ENCODE peak calls at places on chromosomes 1 and 21, in five cellular contexts. B is IMR-90, H is H1, Y is neuronal stem cell, Q is H9. V is an unnamed sample.
A peak's percentile ranks its signal among the peaks of the same experiment; 100 is the strongest.

GRCh38 chr1:158121604-158122254 is 59.0 kb upstream of the CD1D start:
- DNase-seq in B (peak; percentile 46), Q (peak; percentile 79), H (no peak), Y (peak; percentile 53), V (peak; percentile 33)

GRCh38 chr1:117567976-117568375 is 37.9 kb upstream of the TENT5C start:
- DNase-seq in B (no peak), Q (no peak), H (no peak), Y (no peak), V (no peak)

GRCh38 chr1:31870086-31870736 is 54.4 kb upstream of the SPOCD1 start:
- DNase-seq in Y (no peak), H (no peak), B (no peak), Q (no peak), V (no peak)

GRCh38 chr21:37542512-37542911 is 175.9 kb downstream of the DYRK1A start:
- DNase-seq in Q (no peak), H (no peak), Y (no peak), B (no peak), V (no peak)

GRCh38 chr21:46229133-46229922 is 754 bp upstream of the LSS start:
- DNase-seq in B (no peak), H (peak; percentile 10), Y (peak; percentile 74), Q (no peak), V (no peak)

GRCh38 chr1:10899490-10900264 is 103.2 kb upstream of the CASZ1 start:
- DNase-seq in Y (no peak), Q (no peak), B (no peak), H (no peak), V (no peak)

GRCh38 chr1:115308969-115309368 is 29.1 kb downstream of the NGF start:
- DNase-seq in B (no peak), H (no peak), Q (no peak), Y (no peak), V (no peak)

GRCh38 chr1:22364764-22365163 is 86.9 kb upstream of the ZBTB40 start:
- DNase-seq in H (no peak), B (no peak), Q (peak; percentile 65), Y (no peak), V (no peak)

GRCh38 chr1:234921266-234922062 is 207.2 kb downstream of the TOMM20 start:
- DNase-seq in Y (no peak), B (peak; percentile 70), Q (no peak), H (no peak), V (peak; percentile 79)

GRCh38 chr1:225848044-225848955 is 33.9 kb downstream of the TMEM63A start:
- DNase-seq in Y (no peak), H (no peak), B (peak; percentile 56), Q (peak; percentile 27), V (no peak)

GRCh38 chr1:154856049-154856448 is 14.0 kb downstream of the KCNN3 start:
- DNase-seq in H (no peak), B (no peak), Q (no peak), Y (no peak), V (no peak)

GRCh38 chr1:42904437-42904836 is 54.2 kb downstream of the SLC2A1 start:
- DNase-seq in B (no peak), Y (no peak), Q (no peak), H (no peak), V (no peak)

GRCh38 chr21:46291561-46291960 is 5.4 kb downstream of the YBEY start:
- DNase-seq in Y (no peak), Q (no peak), H (no peak), B (no peak), V (no peak)

GRCh38 chr21:42097274-42097673 is 26.2 kb downstream of the UMODL1 start:
- DNase-seq in Y (no peak), Q (no peak), H (no peak), B (peak; percentile 16), V (peak; percentile 65)

GRCh38 chr1:228377664-228378452 is 28.8 kb downstream of the TRIM11 start:
- DNase-seq in Y (no peak), Q (no peak), H (no peak), B (no peak), V (no peak)

GRCh38 chr1:169711469-169712308 is at the start of gene SELL:
- DNase-seq in Q (peak; percentile 70), H (peak; percentile 15), B (peak; percentile 68), Y (peak; percentile 33), V (peak; percentile 76)

GRCh38 chr1:64745986-64746940 is 1.4 kb downstream of the RAVER2 start:
- DNase-seq in H (no peak), B (peak; percentile 35), Y (no peak), Q (no peak), V (no peak)

GRCh38 chr1:214558002-214558770 is 6.8 kb upstream of the PTPN14 start:
- DNase-seq in B (peak; percentile 91), Q (no peak), Y (no peak), H (no peak), V (peak; percentile 86)

GRCh38 chr1:68890736-68891135 is 393.9 kb upstream of the DEPDC1 start:
- DNase-seq in Q (no peak), Y (no peak), H (no peak), B (no peak), V (no peak)

GRCh38 chr1:53525595-53525994 is 66.4 kb downstream of the DMRTB1 start:
- DNase-seq in Q (peak; percentile 69), H (no peak), Y (no peak), B (no peak), V (no peak)

GRCh38 chr1:75970631-75971030 is 38.4 kb upstream of the ASB17 start:
- DNase-seq in B (peak; percentile 7), Y (no peak), H (no peak), Q (no peak), V (no peak)

GRCh38 chr1:3226664-3227371 is 157.8 kb downstream of the PRDM16 start:
- DNase-seq in B (no peak), Q (no peak), H (no peak), Y (no peak), V (no peak)

GRCh38 chr21:27513825-27514224 is 546.9 kb upstream of the ADAMTS5 start:
- DNase-seq in Y (no peak), B (no peak), H (no peak), Q (no peak), V (no peak)

GRCh38 chr1:36831171-36831810 is 203.0 kb downstream of the GRIK3 start:
- DNase-seq in H (no peak), B (no peak), Y (no peak), Q (no peak), V (no peak)

GRCh38 chr1:119298687-119299086 is 69.9 kb upstream of the HAO2 start:
- DNase-seq in H (no peak), B (peak; percentile 4), Y (no peak), Q (no peak), V (no peak)

GRCh38 chr1:7989762-7990428 is 28.4 kb downstream of the PARK7 start:
- DNase-seq in Q (no peak), H (no peak), Y (no peak), B (no peak), V (no peak)

GRCh38 chr1:107941123-107941522 is 23.9 kb downstream of the VAV3 start:
- DNase-seq in Q (no peak), B (no peak), H (no peak), Y (no peak), V (peak; percentile 40)

GRCh38 chr1:32894019-32894600 is 7.1 kb downstream of the TMEM54 start:
- DNase-seq in Q (no peak), Y (no peak), B (no peak), H (no peak), V (no peak)

GRCh38 chr1:227299238-227299637 is 19.1 kb downstream of the CDC42BPA start:
- DNase-seq in H (no peak), Y (no peak), Q (no peak), B (peak; percentile 61), V (peak; percentile 52)

GRCh38 chr1:154386643-154387352 is 18.3 kb upstream of the IL6R start:
- DNase-seq in H (no peak), Y (no peak), Q (no peak), B (no peak), V (no peak)

GRCh38 chr1:41743361-41743760 is 175.4 kb downstream of the HIVEP3 start:
- DNase-seq in H (no peak), B (peak; percentile 88), Q (no peak), Y (no peak), V (no peak)

GRCh38 chr1:176656257-176656995 is 193.5 kb downstream of the PAPPA2 start:
- DNase-seq in B (peak; percentile 67), Q (no peak), H (no peak), Y (peak; percentile 21), V (peak; percentile 71)

GRCh38 chr21:16563795-16564194 is 834.0 kb downstream of the USP25 start:
- DNase-seq in H (peak; percentile 66), Y (peak; percentile 43), B (no peak), Q (peak; percentile 69), V (no peak)

GRCh38 chr1:9866836-9867235 is 43.1 kb upstream of the CLSTN1 start:
- DNase-seq in H (no peak), B (no peak), Q (no peak), Y (no peak), V (no peak)

GRCh38 chr1:174883361-174883760 is 116.4 kb upstream of the CACYBP start:
- DNase-seq in B (peak; percentile 46), H (no peak), Q (no peak), Y (no peak), V (peak; percentile 22)

GRCh38 chr21:36379236-36379635 is 6.0 kb upstream of the CHAF1B start:
- DNase-seq in B (no peak), Y (no peak), H (no peak), Q (no peak), V (peak; percentile 12)

GRCh38 chr1:91273875-91274274 is 130.8 kb downstream of the HFM1 start:
- DNase-seq in B (no peak), H (no peak), Q (no peak), Y (no peak), V (no peak)

DNA sequence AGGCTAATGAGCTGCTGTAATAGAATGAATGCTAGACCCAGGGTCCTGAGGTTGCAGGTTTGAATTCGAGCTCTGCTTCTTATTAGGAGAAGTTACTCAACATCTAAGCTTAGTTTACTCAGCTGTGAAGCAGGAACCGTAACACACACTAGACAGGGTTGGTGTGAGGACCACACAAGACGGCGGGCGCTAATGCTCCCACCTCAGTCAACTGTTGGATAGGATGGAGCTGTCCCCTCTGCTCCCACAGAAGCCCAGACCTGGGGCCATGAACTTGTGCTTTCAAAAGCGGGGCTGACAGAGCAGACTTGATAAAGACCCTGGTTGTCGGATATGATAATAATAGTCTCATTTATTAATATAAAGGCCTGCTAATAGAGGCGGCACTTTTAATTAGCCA is 98.4 kb upstream of the CD34 start:
- DNase-seq in Y (no peak), Q (no peak), B (no peak), H (no peak), V (no peak)
- H3K23ac ChIP-seq in Y (no peak overlapping the region), Q (no peak overlapping the region), B (no peak overlapping the region), H (no peak overlapping the region), V (no peak overlapping the region)

GRCh38 chr1:182301467-182302198 is 90.0 kb downstream of the GLUL start:
- DNase-seq in Q (no peak), B (peak; percentile 1), H (no peak), Y (no peak), V (peak; percentile 5)
- H2BK15ac ChIP-seq in Q (no peak overlapping the region), B (no peak overlapping the region), H (peak overlapping the region; percentile 18), Y (no peak overlapping the region), V (no peak overlapping the region)

GRCh38 chr1:18861082-18861481 is 1.6 kb upstream of the TAS1R2 start:
- DNase-seq in H (no peak), B (no peak), Q (no peak), Y (no peak), V (no peak)
- H4K91ac ChIP-seq in H (no peak overlapping the region), B (no peak overlapping the region), Q (no peak overlapping the region), Y (no peak overlapping the region), V (no peak overlapping the region)

DNA sequence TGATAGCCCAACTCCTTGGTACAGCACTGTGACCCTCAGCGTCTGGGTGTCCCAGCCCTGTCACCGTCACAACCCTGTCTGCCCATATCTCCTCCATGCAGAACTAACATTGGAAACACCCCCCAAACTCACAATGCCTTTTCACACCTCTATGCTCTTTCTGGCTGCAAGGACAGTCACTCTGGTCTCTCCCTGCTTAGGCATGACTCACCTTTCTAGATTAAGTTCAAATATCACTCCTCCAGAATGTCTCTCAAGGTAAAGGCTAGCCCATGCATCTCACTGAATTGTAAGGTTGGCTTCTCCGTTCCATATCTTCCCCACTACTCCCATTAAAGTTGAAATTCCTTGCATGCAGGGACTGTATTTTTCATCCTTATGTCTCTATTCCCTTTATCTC is 17.0 kb upstream of the CAPN8 start:
- DNase-seq in B (no peak), Y (no peak), Q (no peak), H (no peak), V (no peak)
- H3K23ac ChIP-seq in B (no peak overlapping the region), Y (no peak overlapping the region), Q (no peak overlapping the region), H (no peak overlapping the region), V (no peak overlapping the region)